ENCODE peak calls at places on chromosomes 11 and 22, in five cellular contexts. A is hepatocyte, Y is body of pancreas, O is choroid plexus epithelial cell, P is foreskin fibroblast. H is an unnamed sample.
A peak's percentile ranks its signal among the peaks of the same experiment; 100 is the strongest.

GRCh38 chr22:46454910-46455269 is 82.5 kb downstream of the CELSR1 start:
- DNase-seq in A (no peak), Y (no peak), O (peak; percentile 54), P (no peak), H (no peak)

GRCh38 chr11:43852057-43852636 is 28.5 kb upstream of the ALKBH3 start:
- DNase-seq in A (peak; percentile 74), Y (peak; percentile 63), O (peak; percentile 95), P (peak; percentile 68), H (peak; percentile 62)

GRCh38 chr11:127966821-127967220 is 620.5 kb downstream of the ETS1 start:
- DNase-seq in A (no peak), Y (no peak), O (no peak), P (no peak), H (no peak)

GRCh38 chr22:19057999-19058491 is 64.2 kb downstream of the DGCR2 start:
- DNase-seq in A (no peak), Y (no peak), O (no peak), P (no peak), H (no peak)

GRCh38 chr11:114164546-114164945 is 105.0 kb downstream of the ZBTB16 start:
- DNase-seq in A (no peak), Y (no peak), O (no peak), P (no peak), H (no peak)

GRCh38 chr11:20601221-20601914 is 2.0 kb downstream of the SLC6A5 start:
- DNase-seq in A (no peak), Y (no peak), O (no peak), P (no peak), H (no peak)

GRCh38 chr11:76236092-76237026 is 30.1 kb upstream of the WNT11 start:
- DNase-seq in A (peak; percentile 80), Y (peak; percentile 57), O (peak; percentile 31), P (peak; percentile 48), H (peak; percentile 63)

GRCh38 chr11:13963949-13964770 is 1.6 kb downstream of the SPON1 start:
- DNase-seq in A (peak; percentile 60), Y (no peak), O (no peak), P (no peak), H (peak; percentile 14)

GRCh38 chr11:86977441-86978050 is 22.4 kb upstream of the FZD4 start:
- DNase-seq in A (no peak), Y (no peak), O (no peak), P (no peak), H (no peak)

DNA sequence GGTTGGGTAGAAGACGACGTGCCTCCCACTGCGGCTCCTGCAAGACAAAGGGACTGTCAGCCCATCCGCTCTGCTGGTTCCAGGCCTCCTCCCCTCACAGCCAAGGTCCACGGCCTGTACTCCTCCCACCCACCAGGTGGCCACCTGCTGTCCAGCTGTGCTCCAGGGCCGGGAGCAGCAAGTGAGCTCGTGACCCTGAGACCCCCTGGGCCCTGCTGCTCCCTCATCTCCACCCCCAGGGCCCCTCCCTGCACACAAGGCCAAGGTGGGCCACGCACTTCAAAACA is 27.4 kb downstream of the TSPAN4 start:
- DNase-seq in A (no peak), Y (no peak), O (no peak), P (no peak), H (no peak)
- TF ChIP-seq CTCF in A (peak; percentile 22), Y (no peak), O (peak; percentile 38), P (no peak), H (peak; percentile 41)

GRCh38 chr11:65109231-65110198 is 2.2 kb upstream of the TM7SF2 start:
- DNase-seq in A (no peak), Y (peak; percentile 5), O (no peak), P (no peak), H (no peak)
- TF ChIP-seq CTCF in A (no peak), Y (no peak), O (no peak), P (no peak), H (no peak)

GRCh38 chr11:68403831-68404230 is 56.7 kb upstream of the PPP6R3 start:
- DNase-seq in A (no peak), Y (no peak), O (no peak), P (no peak), H (no peak)
- TF ChIP-seq CTCF in A (no peak), Y (no peak), O (no peak), P (no peak), H (no peak)

GRCh38 chr11:11662578-11662977 is 40.8 kb upstream of the GALNT18 start:
- DNase-seq in A (no peak), Y (no peak), O (no peak), P (no peak), H (no peak)

GRCh38 chr11:11660351-11660750 is 38.5 kb upstream of the GALNT18 start:
- DNase-seq in A (no peak), Y (no peak), O (no peak), P (no peak), H (no peak)

GRCh38 chr11:11657101-11657935 is 35.5 kb upstream of the GALNT18 start:
- DNase-seq in A (no peak), Y (no peak), O (no peak), P (no peak), H (no peak)

GRCh38 chr11:11661356-11662040 is 39.7 kb upstream of the GALNT18 start:
- DNase-seq in A (no peak), Y (no peak), O (no peak), P (no peak), H (no peak)

DNA sequence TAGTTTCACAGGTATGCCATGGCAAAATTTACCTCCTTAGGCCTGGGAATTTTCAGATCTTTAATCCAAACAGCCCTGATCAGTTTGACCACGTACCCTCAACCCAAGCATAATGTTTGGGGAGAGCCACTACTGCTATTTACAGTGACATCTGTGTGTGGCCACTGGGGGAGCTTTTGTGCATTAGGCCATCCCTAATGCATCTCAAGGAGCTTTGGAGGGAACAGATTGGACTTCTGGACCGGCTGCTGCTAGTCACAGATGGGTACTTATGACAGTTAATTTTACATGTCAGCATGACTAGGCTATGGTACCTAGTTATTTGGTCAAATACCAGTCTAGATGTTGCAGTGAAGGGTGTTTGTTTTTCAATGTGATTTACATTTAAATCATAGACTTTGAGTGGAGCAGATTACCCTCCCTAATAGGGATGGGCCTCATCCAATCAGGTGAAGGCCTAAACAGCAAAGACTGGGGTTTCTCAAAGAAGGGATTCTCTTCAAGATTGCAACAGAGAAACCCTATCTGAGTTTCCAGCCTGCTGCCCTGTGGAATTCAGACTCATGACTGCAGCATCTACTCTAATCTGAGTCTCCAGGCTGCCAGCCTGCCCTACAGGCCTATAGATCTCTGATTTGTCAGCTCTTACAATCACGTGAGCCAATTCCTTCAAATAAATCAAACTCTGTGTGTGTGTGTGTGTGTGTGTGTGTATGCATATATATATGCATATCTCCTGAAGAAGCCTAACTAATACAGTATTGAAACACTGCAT is 37.9 kb upstream of the GALNT18 start:
- DNase-seq in A (no peak), Y (no peak), O (no peak), P (no peak), H (no peak)
- TF ChIP-seq CTCF in A (no peak), Y (no peak), O (peak; percentile 15), P (no peak), H (no peak)

GRCh38 chr22:23233746-23234408 is 53.6 kb downstream of the BCR start:
- DNase-seq in A (peak; percentile 52), Y (no peak), O (peak; percentile 46), P (peak; percentile 69), H (no peak)

GRCh38 chr22:23231471-23232093 is 51.3 kb downstream of the BCR start:
- DNase-seq in A (no peak), Y (no peak), O (no peak), P (peak; percentile 32), H (no peak)

GRCh38 chr22:23234409-23235161 is 54.3 kb downstream of the BCR start:
- DNase-seq in A (no peak), Y (no peak), O (no peak), P (no peak), H (no peak)

GRCh38 chr22:23232094-23232905 is 52.0 kb downstream of the BCR start:
- DNase-seq in A (no peak), Y (no peak), O (no peak), P (no peak), H (no peak)

DNA sequence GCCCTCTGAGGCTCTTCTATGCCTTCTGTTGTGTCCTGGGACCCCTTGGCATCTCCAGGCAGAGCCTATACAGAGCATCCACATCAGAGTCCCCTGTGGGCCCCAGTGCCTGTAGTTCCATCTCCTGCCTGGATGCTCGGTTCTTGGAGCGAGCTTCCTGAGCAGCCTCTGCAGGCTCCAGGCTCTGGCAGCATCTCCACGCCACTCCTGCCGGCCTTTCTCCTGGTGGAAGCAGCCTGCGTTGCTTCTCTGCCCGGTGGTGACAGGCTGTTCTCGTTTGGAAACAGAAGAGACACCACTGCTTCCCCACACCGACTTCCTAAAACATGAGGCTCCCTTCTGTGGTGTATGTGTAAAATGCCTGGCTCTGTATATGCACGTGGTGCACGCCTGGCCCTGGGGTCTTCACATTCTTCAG is 52.8 kb downstream of the BCR start:
- DNase-seq in A (no peak), Y (no peak), O (peak; percentile 39), P (peak; percentile 48), H (no peak)
- TF ChIP-seq CTCF in A (no peak), Y (no peak), O (peak; percentile 9), P (peak; percentile 8), H (no peak)

DNA sequence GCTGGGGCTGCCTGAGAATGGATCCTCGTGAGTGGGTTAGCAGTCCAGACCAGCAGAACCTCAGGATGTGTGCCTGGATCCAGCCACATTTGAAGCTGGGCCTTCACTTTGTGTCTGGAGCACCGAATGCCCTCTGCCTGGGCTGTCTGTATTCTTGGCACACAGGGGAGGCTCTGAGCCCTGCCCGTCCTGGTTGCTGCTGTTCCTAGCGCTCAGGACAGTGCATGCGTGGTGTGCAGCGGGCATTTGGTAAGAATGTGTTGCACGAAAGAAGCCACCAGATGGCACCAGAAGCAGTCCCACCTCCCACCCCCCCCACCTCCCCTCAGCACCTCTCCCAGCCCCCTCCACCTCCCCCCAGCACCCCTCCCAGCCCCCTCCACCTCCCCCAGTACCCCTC is 4.1 kb upstream of the MAPK11 start:
- DNase-seq in A (peak; percentile 79), Y (peak; percentile 71), O (peak; percentile 69), P (no peak), H (peak; percentile 60)
- TF ChIP-seq CTCF in A (peak; percentile 49), Y (no peak), O (peak; percentile 53), P (peak; percentile 12), H (peak; percentile 44)

DNA sequence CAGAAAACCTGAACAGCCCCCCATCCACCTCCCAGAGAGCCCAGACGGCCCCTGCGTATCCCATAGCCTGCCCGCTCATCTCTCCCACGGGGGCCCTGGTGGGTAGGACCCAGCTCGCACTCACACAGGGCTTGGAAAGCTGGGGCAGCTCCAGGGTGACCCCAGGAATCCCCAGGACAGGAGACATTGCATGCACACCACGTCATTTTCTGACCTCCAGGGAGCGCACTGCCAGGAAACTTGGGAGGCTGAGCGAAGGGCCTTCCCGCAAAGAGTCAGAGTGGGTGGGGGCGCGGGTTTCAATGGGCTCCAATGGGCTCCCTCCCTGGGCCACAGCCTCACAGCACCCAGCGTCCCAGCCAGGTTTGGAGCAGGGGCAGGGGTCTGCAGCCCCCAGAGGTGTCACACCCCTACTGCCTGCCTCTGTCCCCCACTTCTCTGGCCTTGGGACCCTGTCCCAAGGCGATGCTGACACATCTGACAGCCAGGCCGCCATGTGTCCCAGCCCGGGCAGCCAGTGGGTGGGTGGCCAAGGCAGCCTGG is 8.2 kb upstream of the SYT8 start:
- DNase-seq in A (no peak), Y (peak; percentile 65), O (peak; percentile 75), P (peak; percentile 35), H (peak; percentile 75)
- TF ChIP-seq CTCF in A (no peak), Y (no peak), O (peak; percentile 35), P (no peak), H (peak; percentile 35)

H was measured in Calu3.